ENCODE peak calls at places on chromosome 9, in six cellular contexts. I is IMR-90, Q is ovary, L is A549, J is uterus, T is stomach. D is an unnamed sample. For H3K9me3 and H3K4me1, the result is how much of the 10 kb centered on the place peaks cover.

GRCh38 chr9:95880011-95880690 is 4.7 kb downstream of the ERCC6L2 start:
- DNase-seq in T (no peak), L (peak), I (peak), J (no peak), Q (no peak), D (no peak)

GRCh38 chr9:16385590-16386578 is 484.6 kb downstream of the BNC2 start:
- DNase-seq in I (peak), J (no peak), T (no peak), Q (no peak), L (peak), D (no peak)

GRCh38 chr9:87034891-87035290 is 87.6 kb upstream of the GAS1 start:
- DNase-seq in T (no peak), J (no peak), Q (no peak), L (no peak), I (no peak), D (no peak)

GRCh38 chr9:20692554-20692953 is 8.5 kb downstream of the FOCAD start:
- DNase-seq in T (no peak), L (no peak), Q (no peak), I (peak), J (no peak), D (no peak)

GRCh38 chr9:70192707-70193106 is 66.1 kb upstream of the SMC5 start:
- DNase-seq in J (no peak), L (no peak), Q (no peak), I (no peak), T (no peak), D (no peak)

GRCh38 chr9:130045657-130046450 is 2.9 kb upstream of the FNBP1 start:
- DNase-seq in T (no peak), J (no peak), Q (no peak), I (no peak), L (no peak), D (no peak)

GRCh38 chr9:114864471-114864870 is 58.6 kb upstream of the TNFSF15 start:
- DNase-seq in L (no peak), T (no peak), Q (no peak), I (no peak), J (no peak), D (no peak)

GRCh38 chr9:89534464-89534863 is 36.6 kb upstream of the SEMA4D start:
- DNase-seq in I (no peak), L (no peak), J (no peak), T (no peak), Q (no peak), D (no peak)

GRCh38 chr9:2345013-2345412 is 276.6 kb upstream of the VLDLR start:
- DNase-seq in J (no peak), L (no peak), Q (no peak), T (no peak), I (no peak), D (no peak)

GRCh38 chr9:87100001-87100400 is 152.7 kb upstream of the GAS1 start:
- DNase-seq in L (no peak), T (no peak), I (no peak), J (no peak), Q (no peak), D (no peak)

GRCh38 chr9:130845901-130846381 is 10.9 kb downstream of the ABL1 start:
- DNase-seq in J (no peak), Q (no peak), T (no peak), I (peak), L (peak), D (no peak)

GRCh38 chr9:5095795-5096194 is 89.6 kb downstream of the INSL6 start:
- DNase-seq in T (no peak), J (no peak), Q (no peak), L (no peak), I (no peak), D (no peak)

GRCh38 chr9:82271099-82271498 is 282.5 kb downstream of the SPATA31D1 start:
- DNase-seq in L (no peak), J (no peak), Q (no peak), T (no peak), I (peak), D (no peak)

GRCh38 chr9:75715360-75715759 is 175.1 kb upstream of the PCSK5 start:
- DNase-seq in Q (no peak), L (no peak), J (no peak), I (no peak), T (no peak), D (no peak)

GRCh38 chr9:6676254-6676928 is 30.9 kb upstream of the GLDC start:
- DNase-seq in L (no peak), T (no peak), Q (no peak), J (no peak), I (no peak), D (no peak)

GRCh38 chr9:72856985-72857631 is 95.7 kb downstream of the ALDH1A1 start:
- DNase-seq in T (peak), L (peak), Q (no peak), I (peak), J (no peak), D (no peak)

GRCh38 chr9:18190671-18191374 is 283.1 kb upstream of the ADAMTSL1 start:
- DNase-seq in L (no peak), T (no peak), I (no peak), J (no peak), Q (no peak), D (no peak)

GRCh38 chr9:36023260-36024048 is 13.3 kb upstream of the RECK start:
- DNase-seq in Q (peak), J (peak), I (peak), L (peak), T (peak), D (no peak)

GRCh38 chr9:128702949-128703615 is 779 bp downstream of the PKN3 start:
- DNase-seq in L (peak), Q (no peak), I (no peak), T (no peak), J (peak), D (no peak)
- TF ChIP-seq POLR2A in L (peak), Q (no peak), I (no peak), T (no peak), J (no peak), D (no peak)

DNA sequence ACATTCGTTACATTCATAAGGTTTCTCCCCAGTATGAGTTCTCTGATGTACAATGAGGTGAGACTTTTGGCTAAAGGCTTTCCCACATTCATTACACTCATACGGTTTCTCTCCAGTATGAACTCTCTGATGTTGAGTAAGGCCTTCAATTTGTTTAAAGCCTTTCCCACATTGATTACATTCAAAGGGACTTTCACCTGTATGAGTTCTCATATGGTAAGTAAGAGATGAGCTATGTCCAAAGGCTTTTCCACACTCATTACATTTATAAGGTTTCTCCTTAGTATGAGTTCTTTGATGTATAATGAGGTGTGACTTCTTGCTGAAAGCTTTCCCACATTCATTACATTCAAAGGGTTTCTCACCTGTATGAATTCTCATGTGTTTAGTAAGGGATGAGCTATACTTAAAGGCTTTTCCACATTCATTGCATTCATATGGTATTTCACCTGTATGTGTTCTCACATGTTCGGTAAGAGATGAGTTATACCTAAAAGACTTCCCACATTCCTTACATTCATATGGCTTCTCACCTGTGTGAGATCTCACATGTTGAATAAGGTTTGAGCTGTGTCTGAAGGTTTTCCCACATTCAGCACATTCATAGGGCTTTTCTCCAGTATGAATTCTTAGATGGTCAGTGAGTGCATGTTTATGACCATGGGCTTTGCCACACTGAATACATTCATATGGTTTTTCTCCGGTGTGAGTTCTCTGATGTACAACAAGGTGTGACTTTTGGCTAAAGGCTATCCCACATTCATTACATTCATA is 13.5 kb downstream of the ZFP37 start:
- DNase-seq in Q (no peak), T (no peak), I (no peak), L (peak), J (no peak), D (no peak)
- H3K9me3 ChIP-seq in Q (under half), T (half or more), I (half or more), L (half or more), J (half or more), D (under half)

GRCh38 chr9:15135167-15135792 is 171.7 kb downstream of the TTC39B start:
- DNase-seq in Q (peak), I (peak), T (peak), L (peak), J (peak), D (no peak)
- H3K4me1 ChIP-seq in Q (under half), I (under half), T (under half), L (under half), J (under half), D (under half)

GRCh38 chr9:98222885-98223640 is 30.6 kb upstream of the CORO2A start:
- DNase-seq in I (peak), J (no peak), Q (no peak), T (no peak), L (peak), D (no peak)
- TF ChIP-seq POLR2A in I (no peak), J (no peak), Q (no peak), T (no peak), L (no peak), D (no peak)

GRCh38 chr9:88436379-88436778 is 48.1 kb downstream of the SPIN1 start:
- DNase-seq in Q (no peak), J (no peak), T (no peak), I (no peak), L (no peak), D (no peak)

GRCh38 chr9:88438819-88439218 is 50.6 kb downstream of the SPIN1 start:
- DNase-seq in J (no peak), Q (no peak), I (no peak), L (no peak), T (no peak), D (no peak)

GRCh38 chr9:88443480-88444113 is 55.4 kb downstream of the SPIN1 start:
- DNase-seq in L (no peak), I (no peak), Q (no peak), T (no peak), J (no peak), D (no peak)

GRCh38 chr9:88437210-88438146 is 49.2 kb downstream of the SPIN1 start:
- DNase-seq in Q (no peak), J (no peak), L (no peak), I (no peak), T (no peak), D (no peak)

DNA sequence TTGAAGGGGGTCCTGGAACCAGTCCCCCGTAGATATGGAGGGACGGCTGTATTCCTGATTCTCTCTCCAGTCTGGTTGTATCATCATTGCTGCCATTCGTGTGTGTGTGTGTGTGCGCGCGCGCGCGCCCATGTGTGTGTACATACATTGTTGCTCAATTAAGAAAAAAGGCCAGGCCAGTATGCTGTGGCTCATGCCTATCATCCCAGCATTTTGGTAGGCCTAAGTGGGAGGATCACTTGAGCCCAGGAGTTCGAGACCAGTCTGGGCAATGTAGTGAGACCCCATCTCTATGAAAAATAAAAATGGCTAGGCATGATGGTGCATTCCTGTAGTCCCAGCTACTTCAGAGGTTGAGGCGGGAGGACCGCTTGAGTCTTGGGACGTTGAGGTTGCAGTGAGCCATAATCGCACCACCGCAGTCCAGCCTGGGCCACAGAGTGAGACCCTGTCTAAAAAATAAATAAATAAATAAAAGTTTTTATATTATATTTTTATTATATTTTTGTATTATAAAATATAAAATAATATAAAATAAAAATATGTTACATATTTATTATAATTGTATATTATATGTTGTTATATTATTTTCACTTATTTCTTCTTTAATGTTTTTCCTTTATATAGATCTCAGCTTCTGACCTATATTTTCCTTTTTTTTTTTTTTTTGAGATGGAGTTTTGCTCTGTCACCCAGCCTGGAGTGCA is 53.2 kb downstream of the SPIN1 start:
- DNase-seq in J (no peak), T (no peak), Q (no peak), I (no peak), L (no peak), D (no peak)
- H3K9me3 ChIP-seq in J (under half), T (under half), Q (under half), I (under half), L (under half), D (under half)

GRCh38 chr9:109250311-109250741 is 70.5 kb downstream of the EPB41L4B start:
- DNase-seq in L (no peak), T (no peak), Q (peak), I (no peak), J (no peak), D (no peak)

GRCh38 chr9:109251080-109251775 is 69.6 kb downstream of the EPB41L4B start:
- DNase-seq in T (peak), J (no peak), Q (peak), L (peak), I (peak), D (no peak)

GRCh38 chr9:109251776-109252106 is 69.1 kb downstream of the EPB41L4B start:
- DNase-seq in T (no peak), I (no peak), Q (no peak), J (no peak), L (no peak), D (no peak)

GRCh38 chr9:109249615-109250014 is 71.2 kb downstream of the EPB41L4B start:
- DNase-seq in J (no peak), Q (no peak), T (no peak), I (no peak), L (no peak), D (no peak)

GRCh38 chr9:109250771-109251079 is 70.1 kb downstream of the EPB41L4B start:
- DNase-seq in I (no peak), J (no peak), T (no peak), L (no peak), Q (no peak), D (no peak)
- H3K4me1 ChIP-seq in I (under half), J (under half), T (under half), L (half or more), Q (under half), D (under half)

GRCh38 chr9:128554155-128554862 is 1.9 kb downstream of the SPTAN1 start:
- DNase-seq in T (peak), J (peak), Q (peak), L (peak), I (peak), D (no peak)

GRCh38 chr9:128556276-128556675 is 3.9 kb downstream of the SPTAN1 start:
- DNase-seq in Q (no peak), J (no peak), T (no peak), I (no peak), L (no peak), D (no peak)

GRCh38 chr9:128556915-128557634 is 4.7 kb downstream of the SPTAN1 start:
- DNase-seq in L (no peak), I (no peak), T (no peak), J (no peak), Q (no peak), D (no peak)

GRCh38 chr9:128555180-128555721 is 2.9 kb downstream of the SPTAN1 start:
- DNase-seq in J (no peak), T (no peak), Q (no peak), I (peak), L (peak), D (no peak)

GRCh38 chr9:128558431-128559310 is 6.3 kb downstream of the SPTAN1 start:
- DNase-seq in I (peak), T (peak), Q (peak), L (peak), J (peak), D (no peak)
- TF ChIP-seq POLR2A in I (no peak), T (no peak), Q (no peak), L (no peak), J (no peak), D (no peak)

D was measured in esophagus squamous epithelium.